ENCODE peak calls at places on chromosomes 12 and 14, in eight cellular contexts. V is GM23338, S is stomach, F is tibial artery, X is GM12865, I is psoas muscle, W is foreskin keratinocyte, P is hepatocyte. A is an unnamed sample.

GRCh38 chr12:70535896-70536374 is 101.3 kb downstream of the PTPRB start:
- DNase-seq in V (no peak), S (no peak), F (no peak), X (no peak), I (no peak), W (no peak), P (no peak), A (no peak)

GRCh38 chr12:65640489-65640901 is 183.8 kb upstream of the HMGA2 start:
- DNase-seq in V (no peak), S (no peak), F (peak; percentile 66), X (no peak), I (no peak), W (no peak), P (no peak), A (no peak)

GRCh38 chr14:96888593-96888992 is 91.4 kb downstream of the VRK1 start:
- DNase-seq in V (no peak), S (no peak), F (no peak), X (no peak), I (no peak), W (no peak), P (no peak), A (no peak)

GRCh38 chr12:129902371-129903091 is 1.3 kb downstream of the TMEM132D start:
- DNase-seq in V (peak; percentile 29), S (no peak), F (no peak), X (no peak), I (no peak), W (no peak), P (no peak), A (no peak)

GRCh38 chr12:53344824-53345485 is 8.8 kb upstream of the SP7 start:
- DNase-seq in V (peak; percentile 75), S (peak; percentile 73), F (peak; percentile 74), X (peak; percentile 80), I (peak; percentile 88), W (no peak), P (peak; percentile 90), A (peak; percentile 53)

GRCh38 chr12:116863275-116863767 is 17.9 kb downstream of the HRK start:
- DNase-seq in V (peak; percentile 82), S (no peak), F (no peak), X (no peak), I (no peak), W (no peak), P (peak; percentile 30), A (no peak)

GRCh38 chr14:85483037-85483436 is 46.9 kb upstream of the FLRT2 start:
- DNase-seq in V (no peak), S (no peak), F (no peak), X (no peak), I (no peak), W (no peak), P (no peak), A (no peak)

GRCh38 chr14:64012720-64013119 is 159.9 kb downstream of the SYNE2 start:
- DNase-seq in V (no peak), S (no peak), F (no peak), X (no peak), I (no peak), W (no peak), P (no peak), A (no peak)

GRCh38 chr14:72560856-72561493 is 332.9 kb downstream of the DPF3 start:
- DNase-seq in V (no peak), S (no peak), F (no peak), X (no peak), I (no peak), W (no peak), P (no peak), A (no peak)

GRCh38 chr14:54549862-54550261 is 17.1 kb upstream of the SAMD4A start:
- DNase-seq in V (peak; percentile 39), S (no peak), F (no peak), X (no peak), I (no peak), W (no peak), P (peak; percentile 24), A (no peak)

GRCh38 chr14:80615831-80616230 is 325.7 kb downstream of the CEP128 start:
- DNase-seq in V (no peak), S (no peak), F (no peak), X (peak; percentile 1), I (no peak), W (no peak), P (no peak), A (no peak)

GRCh38 chr12:38124247-38125012 is 192.1 kb upstream of the ALG10B start:
- DNase-seq in V (no peak), S (peak; percentile 56), F (no peak), X (no peak), I (no peak), W (no peak), P (no peak), A (no peak)

GRCh38 chr12:43776498-43776897 is 17.7 kb downstream of the IRAK4 start:
- DNase-seq in V (peak; percentile 71), S (no peak), F (no peak), X (peak; percentile 36), I (no peak), W (no peak), P (peak; percentile 46), A (no peak)

GRCh38 chr14:89445252-89445973 is 28.4 kb upstream of the FOXN3 start:
- DNase-seq in V (no peak), S (no peak), F (no peak), X (peak; percentile 43), I (no peak), W (no peak), P (no peak), A (no peak)

GRCh38 chr12:32603858-32604257 is 75.2 kb upstream of the DNM1L start:
- DNase-seq in V (no peak), S (no peak), F (no peak), X (peak; percentile 80), I (no peak), W (no peak), P (no peak), A (no peak)

GRCh38 chr12:49366652-49367380 is 446 bp upstream of the SPATS2 start:
- DNase-seq in V (peak; percentile 95), S (peak; percentile 91), F (peak; percentile 79), X (peak; percentile 98), I (peak; percentile 95), W (peak; percentile 74), P (peak; percentile 98), A (peak; percentile 45)
- TF ChIP-seq CTCF in V (no peak), S (peak; percentile 36), F (peak; percentile 30), X (peak; percentile 32), I (peak; percentile 28), W (peak; percentile 49), P (peak; percentile 34), A (no peak)

GRCh38 chr12:646303-647038 is 16.8 kb downstream of the NINJ2 start:
- DNase-seq in V (no peak), S (peak; percentile 73), F (peak; percentile 78), X (no peak), I (peak; percentile 71), W (no peak), P (peak; percentile 57), A (no peak)

GRCh38 chr12:645563-646071 is 17.6 kb downstream of the NINJ2 start:
- DNase-seq in V (no peak), S (peak; percentile 38), F (peak; percentile 66), X (no peak), I (no peak), W (no peak), P (no peak), A (no peak)

GRCh38 chr12:647713-648085 is 15.5 kb downstream of the NINJ2 start:
- DNase-seq in V (no peak), S (no peak), F (no peak), X (peak; percentile 69), I (no peak), W (no peak), P (no peak), A (no peak)

GRCh38 chr12:647039-647712 is 16.1 kb downstream of the NINJ2 start:
- DNase-seq in V (no peak), S (no peak), F (no peak), X (no peak), I (no peak), W (no peak), P (no peak), A (no peak)

GRCh38 chr12:650983-651382 is 12.3 kb downstream of the NINJ2 start:
- DNase-seq in V (no peak), S (no peak), F (no peak), X (peak; percentile 39), I (no peak), W (no peak), P (no peak), A (no peak)
- TF ChIP-seq CTCF in V (peak; percentile 11), S (no peak), F (no peak), X (no peak), I (peak; percentile 30), W (peak; percentile 24), P (no peak), A (no peak)

GRCh38 chr12:1591029-1591428 is 3.4 kb downstream of the FBXL14 start:
- DNase-seq in V (no peak), S (no peak), F (no peak), X (peak; percentile 42), I (no peak), W (no peak), P (peak; percentile 35), A (no peak)
- TF ChIP-seq CTCF in V (no peak), S (no peak), F (no peak), X (no peak), I (no peak), W (peak; percentile 43), P (no peak), A (no peak)

DNA sequence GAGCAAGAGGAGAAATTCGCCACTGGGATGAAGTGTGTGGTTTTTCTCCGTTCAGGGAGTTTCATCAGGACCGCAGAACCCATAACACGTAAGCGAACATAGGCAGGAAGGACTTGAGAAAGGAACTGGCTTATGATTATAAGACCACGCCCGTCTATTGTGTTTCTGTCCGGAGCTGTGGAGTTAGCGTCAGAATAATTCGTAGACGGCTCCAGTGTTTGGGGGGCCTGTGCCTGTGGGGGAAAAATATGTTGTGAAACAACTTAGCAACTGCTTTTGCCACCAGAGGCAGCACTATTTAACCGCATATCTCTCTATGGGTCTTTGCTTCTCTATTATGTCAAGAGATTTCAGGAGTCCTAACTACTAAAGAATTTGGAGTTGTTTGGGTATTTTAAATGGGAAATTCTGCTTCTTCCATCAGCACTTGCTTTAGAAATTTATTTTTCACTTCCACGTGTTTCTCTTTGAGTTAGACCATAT is 506 bp upstream of the CLEC14A start:
- DNase-seq in V (no peak), S (no peak), F (peak; percentile 49), X (no peak), I (no peak), W (no peak), P (no peak), A (no peak)
- TF ChIP-seq CTCF in V (peak; percentile 33), S (no peak), F (no peak), X (no peak), I (peak; percentile 29), W (no peak), P (peak; percentile 16), A (no peak)

DNA sequence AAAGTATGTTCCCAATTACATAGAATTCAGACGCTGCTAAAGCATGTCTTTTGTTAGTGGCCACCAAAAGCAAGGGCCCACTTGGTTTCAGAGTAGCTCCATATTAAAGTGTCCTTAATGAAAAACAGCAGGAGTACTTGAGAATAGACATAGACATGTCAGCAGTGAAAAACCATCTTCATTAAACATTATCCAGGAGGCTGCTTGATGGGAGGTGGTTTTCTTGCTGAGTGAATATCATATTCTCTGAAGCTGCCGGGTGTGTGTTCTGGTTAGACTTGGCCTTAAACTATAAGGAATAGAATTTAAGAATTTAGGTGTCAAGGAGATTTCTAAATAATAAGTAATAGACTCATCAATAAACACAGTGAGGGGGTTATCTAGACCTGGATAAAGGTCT is 79.5 kb upstream of the CCDC198 start:
- DNase-seq in V (no peak), S (no peak), F (no peak), X (no peak), I (no peak), W (no peak), P (no peak), A (no peak)
- TF ChIP-seq CTCF in V (no peak), S (no peak), F (no peak), X (no peak), I (no peak), W (no peak), P (no peak), A (no peak)

A was measured in omental fat pad.